ENCODE peak calls at places on chromosomes 2 and 18, in ten cellular contexts. S is Karpas-422, D is left ventricle myocardium inferior, I is body of pancreas, A is esophagus muscularis mucosa, P is stomach, L is esophagus squamous epithelium, W is A549, Z is psoas muscle, G is endothelial cell of umbilical vein. F is an unnamed sample. For H3K4me1 and H3K9me3, the result is how much of the 10 kb centered on the place peaks cover.

GRCh38 chr2:73107211-73107926 is 5.4 kb downstream of the RAB11FIP5 start:
- DNase-seq in S (no peak), D (peak), I (no peak), A (no peak), P (no peak), L (no peak), W (no peak), Z (peak), G (no peak), F (peak)

GRCh38 chr2:65545818-65546217 is 113.4 kb upstream of the SPRED2 start:
- DNase-seq in S (no peak), D (no peak), I (no peak), A (no peak), P (no peak), L (no peak), W (no peak), Z (no peak), G (peak), F (no peak)

GRCh38 chr2:217402622-217403383 is 542.9 kb upstream of the TNP1 start:
- DNase-seq in S (no peak), D (no peak), I (no peak), A (peak), P (no peak), L (no peak), W (no peak), Z (no peak), G (no peak), F (no peak)

GRCh38 chr2:162537651-162538050 is 193.7 kb downstream of the GCA start:
- DNase-seq in S (no peak), D (no peak), I (no peak), A (no peak), P (no peak), L (no peak), W (no peak), Z (no peak), G (no peak), F (no peak)

GRCh38 chr2:95347681-95348608 is 50.8 kb downstream of the KCNIP3 start:
- DNase-seq in S (no peak), D (no peak), I (no peak), A (no peak), P (peak), L (no peak), W (no peak), Z (no peak), G (no peak), F (no peak)

GRCh38 chr18:35028556-35028955 is 12.7 kb upstream of the MAPRE2 start:
- DNase-seq in S (no peak), D (no peak), I (no peak), A (no peak), P (no peak), L (no peak), W (no peak), Z (no peak), G (no peak), F (no peak)

GRCh38 chr2:109497911-109498870 is 115.6 kb downstream of the SEPTIN10 start:
- DNase-seq in S (no peak), D (peak), I (no peak), A (no peak), P (no peak), L (no peak), W (no peak), Z (no peak), G (peak), F (no peak)

GRCh38 chr2:95316466-95317122 is 19.4 kb downstream of the KCNIP3 start:
- DNase-seq in S (no peak), D (no peak), I (no peak), A (no peak), P (no peak), L (no peak), W (no peak), Z (no peak), G (no peak), F (peak)

GRCh38 chr18:3663870-3664512 is 214.0 kb downstream of the TGIF1 start:
- DNase-seq in S (no peak), D (no peak), I (no peak), A (no peak), P (no peak), L (no peak), W (no peak), Z (no peak), G (no peak), F (no peak)

GRCh38 chr18:3665780-3666525 is 216.0 kb downstream of the TGIF1 start:
- DNase-seq in S (peak), D (peak), I (peak), A (peak), P (peak), L (peak), W (peak), Z (peak), G (peak), F (peak)

GRCh38 chr18:3664563-3665178 is 214.7 kb downstream of the TGIF1 start:
- DNase-seq in S (peak), D (no peak), I (no peak), A (no peak), P (no peak), L (no peak), W (no peak), Z (no peak), G (no peak), F (peak)

GRCh38 chr18:3666526-3667254 is 216.7 kb downstream of the TGIF1 start:
- DNase-seq in S (no peak), D (no peak), I (no peak), A (no peak), P (no peak), L (no peak), W (no peak), Z (no peak), G (no peak), F (no peak)

GRCh38 chr18:3665187-3665586 is 215.2 kb downstream of the TGIF1 start:
- DNase-seq in S (no peak), D (no peak), I (no peak), A (no peak), P (no peak), L (no peak), W (no peak), Z (no peak), G (no peak), F (no peak)
- H3K4me3 ChIP-seq in S (no peak), D (no peak), I (no peak), A (no peak), P (no peak), L (no peak), W (peak), Z (no peak), G (no peak), F (no peak)

GRCh38 chr2:196544906-196545433 is 94.5 kb upstream of the CCDC150 start:
- DNase-seq in S (no peak), D (no peak), I (no peak), A (no peak), P (no peak), L (no peak), W (no peak), Z (no peak), G (no peak), F (no peak)
- H3K4me1 ChIP-seq in S (under half), D (under half), I (under half), A (under half), P (under half), L (under half), W (under half), Z (under half), G (under half), F (under half)

GRCh38 chr2:127219716-127220090 is 396 bp downstream of the CYP27C1 start:
- DNase-seq in S (no peak), D (no peak), I (no peak), A (no peak), P (no peak), L (no peak), W (peak), Z (peak), G (no peak), F (peak)

GRCh38 chr2:127218843-127219715 is 1.0 kb downstream of the CYP27C1 start:
- DNase-seq in S (no peak), D (no peak), I (no peak), A (no peak), P (no peak), L (no peak), W (peak), Z (no peak), G (no peak), F (peak)

GRCh38 chr2:127216105-127216504 is 4.0 kb downstream of the CYP27C1 start:
- DNase-seq in S (no peak), D (no peak), I (no peak), A (no peak), P (no peak), L (no peak), W (no peak), Z (no peak), G (no peak), F (no peak)

GRCh38 chr2:127217470-127218325 is 2.4 kb downstream of the CYP27C1 start:
- DNase-seq in S (no peak), D (no peak), I (no peak), A (no peak), P (no peak), L (no peak), W (peak), Z (no peak), G (peak), F (peak)

DNA sequence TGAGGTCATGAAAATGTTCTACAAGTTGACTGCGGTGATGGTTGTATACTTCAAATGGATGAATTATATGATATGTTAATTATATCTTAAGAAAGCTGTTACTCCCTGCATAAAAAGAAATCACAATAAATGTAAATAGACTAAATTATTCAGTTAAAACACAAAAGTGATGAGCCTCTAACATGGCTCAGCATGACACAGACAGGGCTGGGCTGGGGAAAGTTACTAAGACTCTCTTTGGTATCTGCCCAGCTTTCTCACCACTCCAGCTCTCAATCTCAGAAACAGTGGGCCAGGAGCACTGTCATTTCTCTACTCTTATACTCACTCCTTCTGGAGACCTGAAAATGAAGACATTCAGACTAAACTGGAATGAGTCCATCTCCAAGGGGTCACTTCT is 3.5 kb downstream of the CYP27C1 start:
- DNase-seq in S (no peak), D (no peak), I (no peak), A (no peak), P (no peak), L (no peak), W (no peak), Z (no peak), G (no peak), F (no peak)
- H3K9me3 ChIP-seq in S (under half), D (under half), I (under half), A (under half), P (under half), L (under half), W (under half), Z (under half), G (under half), F (under half)

GRCh38 chr2:106137944-106138903 is 55.9 kb downstream of the UXS1 start:
- DNase-seq in S (no peak), D (no peak), I (no peak), A (no peak), P (no peak), L (no peak), W (no peak), Z (no peak), G (peak), F (no peak)
- H3K4me3 ChIP-seq in S (no peak), D (peak), I (no peak), A (peak), P (peak), L (peak), W (no peak), Z (no peak), G (no peak), F (no peak)

DNA sequence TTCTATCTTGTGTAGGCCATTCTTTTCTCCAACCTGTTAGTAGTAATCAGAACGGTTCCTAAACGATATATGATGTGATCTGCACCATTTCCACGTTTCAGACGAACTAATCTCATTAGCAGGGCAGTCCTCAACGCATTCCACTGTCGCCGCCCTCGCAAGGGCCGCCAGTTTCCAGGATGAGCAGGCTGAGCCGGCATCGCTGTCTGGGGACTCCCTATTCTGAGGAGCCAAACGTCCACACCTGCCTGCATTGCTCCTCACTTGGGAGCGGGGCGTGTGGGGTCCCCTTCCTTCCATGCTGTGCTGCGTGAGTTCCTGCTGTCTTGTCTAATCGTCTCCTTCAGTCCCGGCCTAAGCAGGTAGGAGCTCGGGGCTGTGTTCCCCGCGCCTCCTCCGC is 76.6 kb downstream of the PSMG2 start:
- DNase-seq in S (no peak), D (no peak), I (no peak), A (no peak), P (no peak), L (no peak), W (no peak), Z (no peak), G (no peak), F (no peak)
- H3K4me1 ChIP-seq in S (under half), D (under half), I (under half), A (under half), P (under half), L (under half), W (under half), Z (under half), G (under half), F (under half)

GRCh38 chr2:25445464-25445863 is 103.7 kb upstream of the DNMT3A start:
- DNase-seq in S (no peak), D (no peak), I (no peak), A (no peak), P (no peak), L (no peak), W (no peak), Z (no peak), G (no peak), F (no peak)
- H3K9me3 ChIP-seq in S (under half), D (under half), I (under half), A (under half), P (under half), L (under half), W (under half), Z (under half), G (under half), F (under half)